ENCODE peak calls at places on chromosomes 12 and 14, in eight cellular contexts. H, M, N, K, O, A, B and E are unnamed samples.

GRCh38 chr14:90111895-90112534 is 50.2 kb downstream of the KCNK13 start:
- DNase-seq in H (no peak), M (no peak), N (no peak), K (no peak), O (no peak), A (no peak), B (peak; percentile 58), E (no peak)

GRCh38 chr14:30657606-30658163 is 35.6 kb downstream of the SCFD1 start:
- DNase-seq in H (no peak), M (no peak), N (no peak), K (no peak), O (no peak), A (no peak), B (peak; percentile 5), E (no peak)

GRCh38 chr14:76015191-76015590 is 29.6 kb downstream of the IFT43 start:
- DNase-seq in H (no peak), M (no peak), N (no peak), K (no peak), O (no peak), A (no peak), B (no peak), E (no peak)

GRCh38 chr14:65849558-65849957 is 437.0 kb downstream of the FUT8 start:
- DNase-seq in H (no peak), M (no peak), N (no peak), K (no peak), O (no peak), A (peak; percentile 79), B (no peak), E (no peak)

GRCh38 chr12:7411343-7411742 is 32.6 kb downstream of the CD163L1 start:
- DNase-seq in H (no peak), M (no peak), N (no peak), K (no peak), O (no peak), A (no peak), B (no peak), E (peak; percentile 38)

GRCh38 chr12:26100966-26101744 is 23.7 kb downstream of the BHLHE41 start:
- DNase-seq in H (no peak), M (no peak), N (no peak), K (no peak), O (no peak), A (no peak), B (no peak), E (no peak)

GRCh38 chr14:31194095-31194494 is 13.5 kb downstream of the HECTD1 start:
- DNase-seq in H (no peak), M (no peak), N (no peak), K (no peak), O (no peak), A (no peak), B (peak; percentile 39), E (no peak)

GRCh38 chr12:89080797-89081470 is 271.4 kb downstream of the DUSP6 start:
- DNase-seq in H (no peak), M (no peak), N (no peak), K (no peak), O (no peak), A (no peak), B (no peak), E (no peak)

GRCh38 chr12:6631549-6631961 is 4.2 kb downstream of the LPAR5 start:
- DNase-seq in H (no peak), M (no peak), N (no peak), K (no peak), O (peak; percentile 25), A (no peak), B (no peak), E (no peak)

GRCh38 chr12:5260591-5261086 is 171.3 kb upstream of the NTF3 start:
- DNase-seq in H (no peak), M (no peak), N (no peak), K (no peak), O (no peak), A (no peak), B (peak; percentile 11), E (no peak)

GRCh38 chr12:65632131-65632855 is 192.0 kb upstream of the HMGA2 start:
- DNase-seq in H (no peak), M (no peak), N (no peak), K (no peak), O (no peak), A (no peak), B (no peak), E (no peak)